ENCODE peak calls at places on chromosomes 2 and 18, in six cellular contexts. D is GM04504, W is GDM1, T is pancreas, J is chondrocyte, B is A673. P is an unnamed sample.

GRCh38 chr2:233995985-233996384 is 54.5 kb upstream of the SPP2 start:
- DNase-seq in T (no peak), J (no peak), W (no peak), B (no peak), D (no peak), P (no peak)

GRCh38 chr2:241107384-241107783 is 5.3 kb upstream of the MTERF4 start:
- DNase-seq in T (no peak), B (no peak), D (no peak), J (no peak), W (no peak), P (no peak)

GRCh38 chr2:72041638-72042111 is 106.0 kb downstream of the CYP26B1 start:
- DNase-seq in T (no peak), D (no peak), J (peak), W (no peak), B (no peak), P (no peak)

GRCh38 chr2:143937563-143938346 is 582.2 kb downstream of the ZEB2 start:
- DNase-seq in W (no peak), J (no peak), D (no peak), T (no peak), B (peak), P (no peak)

GRCh38 chr2:236400594-236401360 is 136.6 kb upstream of the ASB18 start:
- DNase-seq in D (no peak), W (no peak), T (no peak), J (no peak), B (no peak), P (no peak)

GRCh38 chr2:20093263-20094141 is 42.1 kb upstream of the LAPTM4A start:
- DNase-seq in T (no peak), D (peak), J (no peak), B (peak), W (no peak), P (peak)

GRCh38 chr18:63405986-63406385 is 16.3 kb downstream of the VPS4B start:
- DNase-seq in W (no peak), B (no peak), T (no peak), D (no peak), J (no peak), P (no peak)

GRCh38 chr2:233852056-233852455 is 2.3 kb downstream of the HJURP start:
- DNase-seq in W (no peak), B (no peak), D (no peak), J (peak), T (no peak), P (no peak)

GRCh38 chr2:70784320-70784719 is 6.1 kb downstream of the FIGLA start:
- DNase-seq in D (no peak), J (no peak), W (no peak), B (no peak), T (no peak), P (no peak)

GRCh38 chr2:48601349-48601748 is 16.3 kb upstream of the GTF2A1L start:
- DNase-seq in D (no peak), T (no peak), B (peak), W (no peak), J (no peak), P (no peak)

GRCh38 chr2:25419678-25420242 is 78.0 kb upstream of the DNMT3A start:
- DNase-seq in W (no peak), T (no peak), B (no peak), J (no peak), D (no peak), P (no peak)

GRCh38 chr2:218387369-218388194 is 5.5 kb downstream of the SLC11A1 start:
- DNase-seq in T (peak), B (peak), D (no peak), J (no peak), W (no peak), P (no peak)

GRCh38 chr2:20674974-20675679 is 8.2 kb downstream of the GDF7 start:
- DNase-seq in B (no peak), T (no peak), D (no peak), J (no peak), W (no peak), P (peak)

GRCh38 chr2:233480490-233481202 is 85.9 kb downstream of the USP40 start:
- DNase-seq in T (peak), D (no peak), B (no peak), J (no peak), W (no peak), P (no peak)

GRCh38 chr18:55609426-55609825 is 21.4 kb upstream of the TCF4 start:
- DNase-seq in J (no peak), B (no peak), W (no peak), D (no peak), T (no peak), P (no peak)

GRCh38 chr2:114046373-114046772 is 156.5 kb downstream of the ACTR3 start:
- DNase-seq in B (no peak), W (no peak), D (no peak), T (no peak), J (no peak), P (no peak)

GRCh38 chr2:23599691-23600090 is 214.7 kb downstream of the KLHL29 start:
- DNase-seq in D (no peak), B (peak), W (no peak), T (no peak), J (peak), P (no peak)

GRCh38 chr2:174442546-174443510 is 44.0 kb downstream of the GPR155 start:
- DNase-seq in B (no peak), T (no peak), W (no peak), D (peak), J (no peak), P (peak)

GRCh38 chr2:36824281-36824680 is 127.8 kb downstream of the VIT start:
- DNase-seq in B (no peak), J (no peak), W (no peak), D (no peak), T (no peak), P (no peak)

GRCh38 chr2:234914371-234915154 is 37.3 kb upstream of the SH3BP4 start:
- DNase-seq in J (no peak), W (no peak), B (no peak), D (no peak), T (no peak), P (no peak)